ENCODE peak calls at places on chromosomes 11 and 22, in ten cellular contexts. U is CD8-positive, alpha-beta memory T cell; C is breast epithelium; Q is WERI-Rb-1; E is ovary; X is naive thymus-derived CD4-positive, alpha-beta T cell; D is SJCRH30; S is mesenchymal stem cell; F is OCI-LY7; P is neural progenitor cell. A is an unnamed sample.

GRCh38 chr22:31609716-31610115 is 52.3 kb downstream of the PISD start:
- DNase-seq in U (no peak), C (no peak), Q (no peak), E (no peak), X (no peak), D (no peak), S (no peak), F (no peak), P (no peak), A (no peak)

GRCh38 chr11:67373916-67374570 is 645 bp upstream of the CLCF1 start:
- DNase-seq in U (peak; percentile 52), C (peak; percentile 83), Q (peak; percentile 79), E (peak; percentile 79), X (no peak), D (peak; percentile 88), S (peak; percentile 96), F (peak; percentile 77), P (peak; percentile 89), A (no peak)

GRCh38 chr11:121497176-121497995 is 44.6 kb upstream of the SORL1-AS1 start:
- DNase-seq in U (no peak), C (no peak), Q (peak; percentile 70), E (no peak), X (no peak), D (no peak), S (no peak), F (no peak), P (peak; percentile 89), A (no peak)

GRCh38 chr22:32106930-32107329 is 52.2 kb downstream of the C22orf42 start:
- DNase-seq in U (no peak), C (no peak), Q (no peak), E (no peak), X (no peak), D (peak; percentile 49), S (no peak), F (peak; percentile 4), P (peak; percentile 69), A (no peak)

GRCh38 chr22:20979243-20979809 is 2.8 kb upstream of the LZTR1 start:
- DNase-seq in U (peak; percentile 45), C (peak; percentile 77), Q (no peak), E (peak; percentile 76), X (peak; percentile 65), D (no peak), S (peak; percentile 71), F (no peak), P (peak; percentile 95), A (peak; percentile 35)

GRCh38 chr22:39254789-39255298 is 10.1 kb upstream of the PDGFB start:
- DNase-seq in U (peak; percentile 55), C (no peak), Q (no peak), E (no peak), X (no peak), D (peak; percentile 42), S (peak; percentile 89), F (no peak), P (no peak), A (no peak)

GRCh38 chr11:129315781-129316579 is 59.7 kb upstream of the BARX2 start:
- DNase-seq in U (no peak), C (peak; percentile 79), Q (peak; percentile 35), E (no peak), X (no peak), D (peak; percentile 55), S (no peak), F (no peak), P (peak; percentile 56), A (no peak)

GRCh38 chr11:119590651-119591308 is 138.2 kb downstream of the NECTIN1 start:
- DNase-seq in U (no peak), C (no peak), Q (no peak), E (no peak), X (no peak), D (no peak), S (no peak), F (no peak), P (peak; percentile 58), A (no peak)

GRCh38 chr11:125593113-125593761 is 585 bp downstream of the STT3A start:
- DNase-seq in U (no peak), C (no peak), Q (no peak), E (no peak), X (no peak), D (peak; percentile 55), S (peak; percentile 67), F (no peak), P (no peak), A (no peak)

GRCh38 chr11:104782377-104782754 is 115.9 kb downstream of the CASP12 start:
- DNase-seq in U (no peak), C (no peak), Q (no peak), E (no peak), X (no peak), D (no peak), S (no peak), F (no peak), P (no peak), A (no peak)

GRCh38 chr11:60633645-60634044 is 65.8 kb upstream of the MS4A8 start:
- DNase-seq in U (no peak), C (no peak), Q (no peak), E (no peak), X (no peak), D (no peak), S (no peak), F (peak; percentile 16), P (no peak), A (no peak)

GRCh38 chr11:2383823-2384722 is 7.0 kb downstream of the CD81 start:
- DNase-seq in U (peak; percentile 60), C (no peak), Q (no peak), E (no peak), X (no peak), D (no peak), S (no peak), F (peak; percentile 84), P (no peak), A (peak; percentile 49)

GRCh38 chr11:129803533-129803932 is 12.1 kb upstream of the TMEM45B start:
- DNase-seq in U (no peak), C (no peak), Q (peak; percentile 27), E (no peak), X (no peak), D (no peak), S (no peak), F (no peak), P (no peak), A (no peak)

GRCh38 chr11:35664977-35665441 is 2.4 kb downstream of the TRIM44 start:
- DNase-seq in U (no peak), C (no peak), Q (no peak), E (no peak), X (no peak), D (no peak), S (no peak), F (no peak), P (no peak), A (no peak)
- H3K9me3 ChIP-seq in U (peaks cover 14% of the 10 kb centered on the region), C (peaks cover 5% of the 10 kb centered on the region), Q (peaks cover 7% of the 10 kb centered on the region), E (no peaks in the 10 kb centered on the region), X (peaks cover 6% of the 10 kb centered on the region), D (peaks cover 25% of the 10 kb centered on the region), S (peaks cover 28% of the 10 kb centered on the region), F (peaks cover 19% of the 10 kb centered on the region), P (peaks cover 18% of the 10 kb centered on the region), A (no peaks in the 10 kb centered on the region)

DNA sequence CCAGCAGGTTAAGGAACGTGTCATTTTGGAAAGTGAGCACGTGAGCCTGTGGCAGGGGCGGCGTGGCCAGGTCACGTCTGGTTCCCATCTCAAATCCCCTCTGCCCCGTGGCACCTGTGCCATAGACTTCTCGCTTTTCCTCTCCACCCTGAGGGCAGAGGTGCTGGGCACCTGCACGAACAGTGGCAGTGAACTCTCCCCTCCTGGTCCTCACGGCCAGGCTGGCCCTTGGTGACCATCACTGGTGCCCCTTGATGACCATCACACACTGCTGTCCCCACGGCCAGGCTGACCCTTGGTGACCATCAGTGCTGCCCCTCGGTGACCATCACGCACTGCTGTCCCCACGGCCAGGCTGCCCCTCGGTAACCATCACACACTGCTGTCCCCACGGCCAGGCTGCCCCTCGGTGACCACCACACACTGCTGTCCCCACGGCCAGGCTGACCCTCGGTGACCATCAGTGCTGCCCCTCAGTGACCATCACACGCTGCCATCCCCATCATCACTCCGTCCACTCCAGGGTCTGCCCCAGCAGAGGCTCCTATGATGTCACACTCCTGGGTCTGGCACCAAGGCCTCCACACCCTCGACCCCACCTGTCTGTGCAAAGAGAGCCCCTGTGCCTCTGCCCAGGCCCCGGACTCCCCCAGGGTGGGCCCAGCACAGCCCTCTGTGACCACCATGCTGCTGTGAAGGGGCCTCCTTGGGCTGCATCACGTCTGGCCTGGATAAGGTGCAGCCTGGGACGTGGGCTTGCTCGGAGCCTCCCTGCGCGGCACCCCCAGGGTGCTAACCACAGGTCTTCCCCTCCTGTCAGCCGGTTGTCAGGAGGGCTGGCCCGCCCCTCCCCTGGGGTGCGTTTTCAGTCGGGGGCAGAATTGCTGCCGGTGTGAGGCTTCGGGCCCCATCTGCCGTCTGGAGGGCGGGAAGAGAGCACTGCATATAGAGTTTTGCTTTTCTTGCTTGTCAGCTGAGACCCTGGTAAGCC is 738.6 kb downstream of the BRD1 start:
- DNase-seq in U (no peak), C (no peak), Q (no peak), E (peak; percentile 6), X (no peak), D (no peak), S (no peak), F (no peak), P (no peak), A (no peak)
- H3K9me3 ChIP-seq in U (no peaks in the 10 kb centered on the region), C (no peaks in the 10 kb centered on the region), Q (no peaks in the 10 kb centered on the region), E (no peaks in the 10 kb centered on the region), X (no peaks in the 10 kb centered on the region), D (no peaks in the 10 kb centered on the region), S (no peaks in the 10 kb centered on the region), F (no peaks in the 10 kb centered on the region), P (no peaks in the 10 kb centered on the region), A (no peaks in the 10 kb centered on the region)

GRCh38 chr22:16960884-16961249 is 47.2 kb downstream of the GAB4 start:
- DNase-seq in U (no peak), C (no peak), Q (no peak), E (no peak), X (no peak), D (no peak), S (no peak), F (no peak), P (no peak), A (no peak)
- H3K9me3 ChIP-seq in U (no peaks in the 10 kb centered on the region), C (no peaks in the 10 kb centered on the region), Q (no peaks in the 10 kb centered on the region), E (no peaks in the 10 kb centered on the region), X (no peaks in the 10 kb centered on the region), D (no peaks in the 10 kb centered on the region), S (no peaks in the 10 kb centered on the region), F (no peaks in the 10 kb centered on the region), P (no peaks in the 10 kb centered on the region), A (no peaks in the 10 kb centered on the region)

GRCh38 chr11:54930930-54931329 is 224.3 kb downstream of the OR4A5 start:
- DNase-seq in U (no peak), C (no peak), Q (no peak), E (no peak), X (no peak), D (no peak), S (no peak), F (no peak), P (no peak), A (no peak)
- H3K9me3 ChIP-seq in U (peaks cover 9% of the 10 kb centered on the region), C (peaks cover 88% of the 10 kb centered on the region), Q (no peaks in the 10 kb centered on the region), E (peaks cover 5% of the 10 kb centered on the region), X (no peaks in the 10 kb centered on the region), D (no peaks in the 10 kb centered on the region), S (peaks cover 92% of the 10 kb centered on the region), F (peaks cover 67% of the 10 kb centered on the region), P (peaks cover 72% of the 10 kb centered on the region), A (peaks cover 3% of the 10 kb centered on the region)

A was measured in T-helper 17 cell.